ENCODE peak calls at places on chromosomes 16 and 17, in four cellular contexts. One of them, this sample, is unnamed.
A peak's percentile ranks its signal among the peaks of the same experiment; 100 is the strongest.

GRCh38 chr17:19009970-19010369 is 5.4 kb upstream of the FAM83G start:
- DNase-seq in H4: no peak
- DNase-seq in NCI-H510A treated with DMSO at 0.1 percent for 48 hours: no peak
- DNase-seq in GM19239: no peak
- DNase-seq in this sample: no peak

GRCh38 chr16:85126731-85127662 is 14.7 kb upstream of the CIBAR2 start:
- DNase-seq in H4: peak; percentile 90
- DNase-seq in NCI-H510A treated with DMSO at 0.1 percent for 48 hours: no peak
- DNase-seq in GM19239: no peak
- DNase-seq in this sample: peak; percentile 27

GRCh38 chr16:27759301-27759871 is 209.4 kb downstream of the KATNIP start:
- DNase-seq in H4: no peak
- DNase-seq in NCI-H510A treated with DMSO at 0.1 percent for 48 hours: no peak
- DNase-seq in GM19239: no peak
- DNase-seq in this sample: no peak

GRCh38 chr17:19013806-19014627 is 9.5 kb upstream of the FAM83G start:
- DNase-seq in H4: no peak
- DNase-seq in NCI-H510A treated with DMSO at 0.1 percent for 48 hours: no peak
- DNase-seq in GM19239: no peak
- DNase-seq in this sample: no peak

GRCh38 chr17:48641541-48642058 is 15.4 kb upstream of the HOXB9 start:
- DNase-seq in H4: no peak
- DNase-seq in NCI-H510A treated with DMSO at 0.1 percent for 48 hours: no peak
- DNase-seq in GM19239: no peak
- DNase-seq in this sample: no peak

GRCh38 chr16:89431158-89431584 is 59.2 kb downstream of the ANKRD11 start:
- DNase-seq in H4: peak; percentile 79
- DNase-seq in NCI-H510A treated with DMSO at 0.1 percent for 48 hours: peak; percentile 62
- DNase-seq in GM19239: no peak
- DNase-seq in this sample: no peak

GRCh38 chr16:81964808-81965207 is 46.5 kb downstream of the SDR42E1 start:
- DNase-seq in H4: no peak
- DNase-seq in NCI-H510A treated with DMSO at 0.1 percent for 48 hours: no peak
- DNase-seq in GM19239: no peak
- DNase-seq in this sample: peak; percentile 62

GRCh38 chr16:51701025-51701424 is 550.0 kb upstream of the SALL1 start:
- DNase-seq in H4: no peak
- DNase-seq in NCI-H510A treated with DMSO at 0.1 percent for 48 hours: no peak
- DNase-seq in GM19239: no peak
- DNase-seq in this sample: no peak

GRCh38 chr16:5551909-5552308 is 454.3 kb upstream of the EEF2KMT start:
- DNase-seq in H4: no peak
- DNase-seq in NCI-H510A treated with DMSO at 0.1 percent for 48 hours: no peak
- DNase-seq in GM19239: no peak
- DNase-seq in this sample: peak; percentile 74

GRCh38 chr16:86718118-86718517 is 139.8 kb downstream of the FOXL1 start:
- DNase-seq in H4: no peak
- DNase-seq in NCI-H510A treated with DMSO at 0.1 percent for 48 hours: no peak
- DNase-seq in GM19239: no peak
- DNase-seq in this sample: no peak

GRCh38 chr16:11234884-11235702 is 20.9 kb downstream of the SOCS1 start:
- DNase-seq in H4: no peak
- DNase-seq in NCI-H510A treated with DMSO at 0.1 percent for 48 hours: no peak
- DNase-seq in GM19239: no peak
- DNase-seq in this sample: no peak

GRCh38 chr17:38357488-38358123 is 6.0 kb downstream of the SOCS7 start:
- DNase-seq in H4: no peak
- DNase-seq in NCI-H510A treated with DMSO at 0.1 percent for 48 hours: no peak
- DNase-seq in GM19239: no peak
- DNase-seq in this sample: no peak

GRCh38 chr16:69651217-69651616 is 75.1 kb downstream of the NQO1 start:
- DNase-seq in H4: no peak
- DNase-seq in NCI-H510A treated with DMSO at 0.1 percent for 48 hours: no peak
- DNase-seq in GM19239: no peak
- DNase-seq in this sample: no peak

GRCh38 chr16:68993885-68994284 is 111.6 kb upstream of the HAS3 start:
- DNase-seq in H4: peak; percentile 6
- DNase-seq in NCI-H510A treated with DMSO at 0.1 percent for 48 hours: no peak
- DNase-seq in GM19239: no peak
- DNase-seq in this sample: peak; percentile 31

GRCh38 chr17:63834431-63835166 is 7.1 kb upstream of the FTSJ3 start:
- DNase-seq in H4: peak; percentile 94
- DNase-seq in NCI-H510A treated with DMSO at 0.1 percent for 48 hours: peak; percentile 77
- DNase-seq in GM19239: peak; percentile 42
- DNase-seq in this sample: peak; percentile 91

GRCh38 chr17:59311051-59311468 is 20.4 kb upstream of the YPEL2 start:
- DNase-seq in H4: peak; percentile 55
- DNase-seq in NCI-H510A treated with DMSO at 0.1 percent for 48 hours: peak; percentile 91
- DNase-seq in GM19239: peak; percentile 43
- DNase-seq in this sample: peak; percentile 88